ENCODE peak calls at places on chromosomes 13 and 19, in four cellular contexts. M is neuronal stem cell, U is mesenchymal stem cell, C is H1. T is an unnamed sample.
A peak's percentile ranks its signal among the peaks of the same experiment; 100 is the strongest.

GRCh38 chr19:28612275-28612769 is 600.6 kb downstream of the UQCRFS1 start:
- DNase-seq in M (no peak), U (no peak), C (no peak), T (no peak)

GRCh38 chr19:40982594-40983101 is 8.4 kb upstream of the CYP2B6 start:
- DNase-seq in M (no peak), U (no peak), C (peak; percentile 63), T (no peak)

GRCh38 chr19:29879655-29879974 is 62.4 kb upstream of the URI1 start:
- DNase-seq in M (no peak), U (no peak), C (no peak), T (no peak)

GRCh38 chr19:38944981-38945506 is 14.3 kb downstream of the MRPS12 start:
- DNase-seq in M (no peak), U (no peak), C (no peak), T (no peak)

GRCh38 chr19:32404939-32405430 is 585 bp upstream of the DPY19L3 start:
- DNase-seq in M (no peak), U (no peak), C (no peak), T (peak; percentile 71)

GRCh38 chr13:41973247-41973741 is 12.4 kb upstream of the VWA8 start:
- DNase-seq in M (no peak), U (no peak), C (peak; percentile 25), T (peak; percentile 47)

GRCh38 chr13:100209857-100210580 is 121.1 kb downstream of the PCCA start:
- DNase-seq in M (no peak), U (no peak), C (no peak), T (no peak)

GRCh38 chr19:6056801-6057650 is 53.3 kb downstream of the RFX2 start:
- DNase-seq in M (no peak), U (peak; percentile 98), C (no peak), T (peak; percentile 99)

GRCh38 chr19:28242317-28242927 is 970.5 kb downstream of the UQCRFS1 start:
- DNase-seq in M (peak; percentile 70), U (no peak), C (no peak), T (no peak)

GRCh38 chr13:66424417-66424816 is 805.7 kb downstream of the PCDH9 start:
- DNase-seq in M (no peak), U (peak; percentile 66), C (no peak), T (no peak)

GRCh38 chr13:100149389-100149788 is 60.5 kb downstream of the PCCA start:
- DNase-seq in M (no peak), U (no peak), C (no peak), T (peak; percentile 32)

GRCh38 chr13:69769637-69770036 is 338.0 kb upstream of the ATXN8OS start:
- DNase-seq in M (no peak), U (no peak), C (no peak), T (no peak)

GRCh38 chr13:80341771-80342271 is 895 bp upstream of the SPRY2 start:
- DNase-seq in M (peak; percentile 74), U (peak; percentile 64), C (no peak), T (no peak)

GRCh38 chr13:33691980-33692379 is 126.0 kb upstream of the RFC3 start:
- DNase-seq in M (no peak), U (no peak), C (no peak), T (no peak)

GRCh38 chr19:48444129-48444932 is 1.5 kb upstream of the GRWD1 start:
- DNase-seq in M (no peak), U (no peak), C (no peak), T (no peak)

GRCh38 chr19:50046649-50047503 is 21.1 kb downstream of the ZNF473 start:
- DNase-seq in M (no peak), U (no peak), C (no peak), T (peak; percentile 90)

GRCh38 chr13:21139374-21139773 is 37.0 kb downstream of the SKA3 start:
- DNase-seq in M (no peak), U (no peak), C (no peak), T (no peak)

GRCh38 chr19:49390978-49391304 is 2.9 kb downstream of the KASH5 start:
- DNase-seq in M (no peak), U (no peak), C (no peak), T (no peak)

GRCh38 chr19:2391118-2391725 is 31.2 kb downstream of the TMPRSS9 start:
- DNase-seq in M (peak; percentile 54), U (peak; percentile 83), C (no peak), T (peak; percentile 37)

GRCh38 chr13:111940892-111941291 is 126.1 kb upstream of the SOX1 start:
- DNase-seq in M (no peak), U (no peak), C (no peak), T (no peak)

GRCh38 chr19:10508707-10509106 is 5.6 kb upstream of the KEAP1 start:
- DNase-seq in M (no peak), U (no peak), C (no peak), T (peak; percentile 62)

GRCh38 chr19:4391701-4392543 is 8.4 kb downstream of the SH3GL1 start:
- DNase-seq in M (no peak), U (peak; percentile 70), C (no peak), T (peak; percentile 98)

GRCh38 chr19:6588508-6589345 is 2.2 kb downstream of the CD70 start:
- DNase-seq in M (no peak), U (no peak), C (no peak), T (no peak)

GRCh38 chr19:55685776-55686175 is 10.8 kb downstream of the EPN1 start:
- DNase-seq in M (no peak), U (no peak), C (no peak), T (no peak)

GRCh38 chr19:35718345-35719041 is 690 bp downstream of the KMT2B start:
- DNase-seq in M (peak; percentile 21), U (peak; percentile 30), C (no peak), T (peak; percentile 59)

GRCh38 chr13:105278797-105279425 is 1256.6 kb downstream of the EFNB2 start:
- DNase-seq in M (peak; percentile 68), U (peak; percentile 5), C (peak; percentile 15), T (no peak)

GRCh38 chr19:2374808-2375207 is 14.7 kb downstream of the TMPRSS9 start:
- DNase-seq in M (no peak), U (no peak), C (no peak), T (no peak)

GRCh38 chr19:54017266-54017665 is 25.8 kb downstream of the CACNG6 start:
- DNase-seq in M (no peak), U (peak; percentile 19), C (no peak), T (no peak)

GRCh38 chr13:24161010-24161775 is 673 bp downstream of the SPATA13 start:
- DNase-seq in M (no peak), U (no peak), C (no peak), T (no peak)

DNA sequence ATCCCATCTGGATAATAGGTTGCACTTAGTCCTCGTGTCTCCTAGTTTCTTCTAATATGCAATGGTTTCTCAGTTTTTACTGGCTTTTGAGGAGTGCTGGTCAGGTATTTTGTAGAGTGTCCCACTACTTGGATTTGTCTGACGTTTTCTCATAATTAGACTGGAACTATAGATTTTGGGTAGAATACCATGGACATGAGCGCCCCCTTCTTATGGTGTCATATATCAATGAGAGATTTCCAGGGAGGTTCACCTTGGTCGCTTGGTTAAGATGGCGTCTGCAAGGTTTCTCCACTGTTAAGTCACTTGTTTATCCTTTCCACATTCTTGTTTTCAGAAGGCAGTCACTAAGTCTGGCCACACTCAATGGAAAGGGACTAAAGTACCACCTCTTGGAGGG is 6.7 kb downstream of the SOHLH2 start:
- DNase-seq in M (no peak), U (no peak), C (no peak), T (no peak)
- H2BK12ac ChIP-seq in M (no peak overlapping the region), U (no peak overlapping the region), C (no peak overlapping the region), T (no peak overlapping the region)

GRCh38 chr19:14553042-14553938 is 18.6 kb downstream of the NDUFB7 start:
- DNase-seq in M (no peak), U (no peak), C (no peak), T (no peak)
- H3K4me2 ChIP-seq in M (no peak overlapping the region), U (no peak overlapping the region), C (no peak overlapping the region), T (no peak overlapping the region)

GRCh38 chr19:45715139-45715538 is 15.6 kb downstream of the FBXO46 start:
- DNase-seq in M (no peak), U (no peak), C (no peak), T (no peak)

GRCh38 chr19:45717983-45718650 is 12.6 kb downstream of the FBXO46 start:
- DNase-seq in M (no peak), U (peak; percentile 61), C (no peak), T (no peak)

GRCh38 chr19:45717131-45717982 is 13.3 kb downstream of the FBXO46 start:
- DNase-seq in M (peak; percentile 99), U (peak; percentile 99), C (peak; percentile 98), T (peak; percentile 100)

GRCh38 chr19:45713141-45713540 is 17.6 kb downstream of the FBXO46 start:
- DNase-seq in M (no peak), U (no peak), C (no peak), T (no peak)

GRCh38 chr19:45716314-45717130 is 14.2 kb downstream of the FBXO46 start:
- DNase-seq in M (no peak), U (peak; percentile 35), C (no peak), T (peak; percentile 60)
- H2BK12ac ChIP-seq in M (peak overlapping the region; percentile 24), U (peak overlapping the region; percentile 52), C (peak overlapping the region; percentile 86), T (no peak overlapping the region)

DNA sequence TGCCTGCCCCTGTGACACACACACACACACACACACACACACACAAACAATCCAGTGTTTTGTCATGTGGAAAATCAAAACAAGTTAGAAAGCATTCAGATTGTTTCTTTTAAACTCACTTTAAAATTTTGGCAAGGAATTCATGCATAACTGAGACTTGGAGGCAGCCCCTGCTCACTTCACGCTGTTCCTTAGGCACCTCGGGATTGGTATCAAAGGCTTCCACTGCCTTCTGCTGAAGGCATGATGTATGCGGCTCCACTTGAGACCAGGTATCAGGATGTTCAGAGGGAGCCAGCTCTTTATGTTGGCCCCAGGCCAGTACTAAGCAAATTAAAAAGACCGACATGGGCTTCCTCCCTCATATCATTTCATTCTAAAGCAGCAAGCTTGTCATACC is 158.7 kb downstream of the OXGR1 start:
- DNase-seq in M (no peak), U (no peak), C (no peak), T (no peak)
- H3K4me2 ChIP-seq in M (no peak overlapping the region), U (no peak overlapping the region), C (no peak overlapping the region), T (no peak overlapping the region)

GRCh38 chr19:44955500-44956439 is 590 bp downstream of the CLPTM1 start:
- DNase-seq in M (no peak), U (peak; percentile 11), C (no peak), T (no peak)

GRCh38 chr19:44960906-44961734 is 5.9 kb downstream of the CLPTM1 start:
- DNase-seq in M (no peak), U (no peak), C (no peak), T (no peak)

GRCh38 chr19:44954649-44955499 is at the start of gene CLPTM1:
- DNase-seq in M (peak; percentile 94), U (peak; percentile 98), C (peak; percentile 83), T (peak; percentile 96)

GRCh38 chr19:44959691-44960090 is 4.5 kb downstream of the CLPTM1 start:
- DNase-seq in M (no peak), U (no peak), C (no peak), T (no peak)

GRCh38 chr19:44958090-44958489 is 2.9 kb downstream of the CLPTM1 start:
- DNase-seq in M (no peak), U (no peak), C (no peak), T (no peak)
- H2BK12ac ChIP-seq in M (no peak overlapping the region), U (no peak overlapping the region), C (no peak overlapping the region), T (no peak overlapping the region)

GRCh38 chr13:20125129-20125782 is 35.6 kb downstream of the GJA3 start:
- DNase-seq in M (no peak), U (peak; percentile 59), C (no peak), T (peak; percentile 5)

GRCh38 chr13:20127263-20127562 is 33.6 kb downstream of the GJA3 start:
- DNase-seq in M (no peak), U (no peak), C (no peak), T (no peak)

GRCh38 chr13:20124303-20124702 is 36.5 kb downstream of the GJA3 start:
- DNase-seq in M (no peak), U (no peak), C (no peak), T (no peak)

GRCh38 chr13:20126460-20127262 is 34.2 kb downstream of the GJA3 start:
- DNase-seq in M (no peak), U (no peak), C (no peak), T (no peak)

GRCh38 chr13:20125783-20126165 is 35.1 kb downstream of the GJA3 start:
- DNase-seq in M (no peak), U (no peak), C (no peak), T (no peak)
- H3K4me2 ChIP-seq in M (no peak overlapping the region), U (no peak overlapping the region), C (no peak overlapping the region), T (no peak overlapping the region)

T was measured in trophoblast cell.